ENCODE peak calls at places on chromosomes 11 and 22, in five cellular contexts. K, B, P, J and W are unnamed samples.

GRCh38 chr11:66008468-66009101 is 3.2 kb upstream of the CST6 start:
- DNase-seq in K (no peak), B (no peak), P (no peak), J (no peak), W (no peak)

GRCh38 chr11:128022007-128022368 is 565.4 kb downstream of the ETS1 start:
- DNase-seq in K (no peak), B (no peak), P (no peak), J (no peak), W (no peak)

GRCh38 chr11:11519184-11519583 is 102.6 kb downstream of the GALNT18 start:
- DNase-seq in K (no peak), B (no peak), P (no peak), J (no peak), W (no peak)

GRCh38 chr11:44000731-44001130 is 47.0 kb upstream of the ACCSL start:
- DNase-seq in K (no peak), B (no peak), P (no peak), J (no peak), W (no peak)

GRCh38 chr11:61507962-61508824 is at the start of gene LRRC10B:
- DNase-seq in K (no peak), B (peak; percentile 72), P (peak; percentile 10), J (no peak), W (no peak)

GRCh38 chr11:113896156-113896879 is 8.3 kb upstream of the HTR3B start:
- DNase-seq in K (peak; percentile 12), B (peak; percentile 53), P (no peak), J (peak; percentile 7), W (no peak)

GRCh38 chr22:22921575-22921974 is 34.0 kb downstream of the IGLL5 start:
- DNase-seq in K (no peak), B (no peak), P (no peak), J (no peak), W (no peak)

GRCh38 chr11:70203749-70204465 is 811 bp downstream of the FADD start:
- DNase-seq in K (peak; percentile 78), B (peak; percentile 88), P (peak; percentile 78), J (peak; percentile 94), W (no peak)

GRCh38 chr11:45896392-45897068 is 10.5 kb downstream of the FREY1 start:
- DNase-seq in K (no peak), B (no peak), P (no peak), J (no peak), W (no peak)

GRCh38 chr11:64519541-64519940 is 71.5 kb upstream of the SLC22A12 start:
- DNase-seq in K (no peak), B (no peak), P (no peak), J (no peak), W (no peak)

GRCh38 chr22:28594784-28595324 is 84.8 kb downstream of the TTC28 start:
- DNase-seq in K (no peak), B (no peak), P (no peak), J (no peak), W (no peak)

GRCh38 chr11:78715639-78716311 is 141.1 kb upstream of the NARS2 start:
- DNase-seq in K (peak; percentile 6), B (peak; percentile 80), P (no peak), J (no peak), W (no peak)

GRCh38 chr11:6611092-6612007 is 666 bp downstream of the TAF10 start:
- DNase-seq in K (peak; percentile 19), B (no peak), P (no peak), J (peak; percentile 36), W (no peak)

GRCh38 chr22:27480487-27480886 is 321.1 kb downstream of the MN1 start:
- DNase-seq in K (no peak), B (no peak), P (no peak), J (no peak), W (peak; percentile 26)

GRCh38 chr11:87597696-87598095 is 560.0 kb downstream of the TMEM135 start:
- DNase-seq in K (no peak), B (no peak), P (no peak), J (no peak), W (no peak)

GRCh38 chr11:70608568-70609314 is 210.4 kb downstream of the CTTN start:
- DNase-seq in K (no peak), B (no peak), P (no peak), J (no peak), W (no peak)

GRCh38 chr11:9565822-9566560 is 7.5 kb upstream of the WEE1 start:
- DNase-seq in K (no peak), B (no peak), P (no peak), J (peak; percentile 16), W (no peak)

GRCh38 chr11:103529217-103529684 is 420.0 kb downstream of the DYNC2H1 start:
- DNase-seq in K (no peak), B (no peak), P (no peak), J (no peak), W (no peak)

GRCh38 chr11:770642-771616 is 6.4 kb downstream of the GATD1 start:
- DNase-seq in K (no peak), B (no peak), P (no peak), J (no peak), W (no peak)

GRCh38 chr11:109677876-109678275 is 255.9 kb downstream of the C11orf87 start:
- DNase-seq in K (no peak), B (no peak), P (no peak), J (no peak), W (no peak)

GRCh38 chr11:113465786-113466185 is 9.4 kb downstream of the DRD2 start:
- DNase-seq in K (no peak), B (no peak), P (no peak), J (no peak), W (no peak)

GRCh38 chr11:74330065-74330858 is 18.8 kb upstream of the P4HA3 start:
- DNase-seq in K (no peak), B (no peak), P (no peak), J (no peak), W (no peak)

GRCh38 chr22:32380991-32381390 is 23.3 kb downstream of the RFPL3 start:
- DNase-seq in K (no peak), B (no peak), P (no peak), J (no peak), W (no peak)

GRCh38 chr11:59197990-59198389 is 14.7 kb downstream of the MPEG1 start:
- DNase-seq in K (no peak), B (no peak), P (no peak), J (no peak), W (peak; percentile 73)

GRCh38 chr22:26476705-26477340 is 6.8 kb downstream of the HPS4 start:
- DNase-seq in K (no peak), B (no peak), P (no peak), J (no peak), W (no peak)

GRCh38 chr22:35995772-35996171 is 32.9 kb downstream of the RBFOX2 start:
- DNase-seq in K (no peak), B (no peak), P (no peak), J (no peak), W (no peak)